ENCODE peak calls at places on chromosomes 2 and 18, in seven cellular contexts. A, G, Q, F, I, E and Z are unnamed samples.

GRCh38 chr2:223860809-223861738 is 23.7 kb upstream of the AP1S3 start:
- DNase-seq in A (no peak), G (peak; percentile 82), Q (peak; percentile 97), F (no peak), I (no peak), E (no peak), Z (no peak)

GRCh38 chr2:54657664-54658083 is 65.8 kb upstream of the EML6 start:
- DNase-seq in A (peak; percentile 71), G (peak; percentile 23), Q (peak; percentile 62), F (peak; percentile 62), I (no peak), E (peak; percentile 65), Z (peak; percentile 58)

GRCh38 chr2:191165190-191165643 is 14.4 kb upstream of the STAT4 start:
- DNase-seq in A (no peak), G (peak; percentile 36), Q (peak; percentile 23), F (peak; percentile 5), I (no peak), E (no peak), Z (peak; percentile 45)

GRCh38 chr2:133598769-133599168 is 30.5 kb upstream of the NCKAP5 start:
- DNase-seq in A (no peak), G (no peak), Q (no peak), F (no peak), I (no peak), E (no peak), Z (no peak)

GRCh38 chr2:239801404-239802100 is 223.6 kb downstream of the NDUFA10 start:
- DNase-seq in A (no peak), G (no peak), Q (no peak), F (no peak), I (no peak), E (no peak), Z (no peak)

GRCh38 chr2:49068613-49069012 is 85.7 kb downstream of the FSHR start:
- DNase-seq in A (no peak), G (no peak), Q (no peak), F (no peak), I (no peak), E (no peak), Z (no peak)

GRCh38 chr2:105697781-105698449 is 46.8 kb upstream of the NCK2 start:
- DNase-seq in A (no peak), G (no peak), Q (peak; percentile 71), F (no peak), I (no peak), E (peak; percentile 29), Z (no peak)

GRCh38 chr2:160433466-160434172 is 60.0 kb downstream of the RBMS1 start:
- DNase-seq in A (no peak), G (no peak), Q (no peak), F (no peak), I (no peak), E (no peak), Z (no peak)

GRCh38 chr2:86778957-86779356 is 11.8 kb downstream of the CD8A start:
- DNase-seq in A (no peak), G (no peak), Q (no peak), F (no peak), I (no peak), E (no peak), Z (no peak)

GRCh38 chr2:223896751-223897320 is 48.3 kb downstream of the WDFY1 start:
- DNase-seq in A (no peak), G (no peak), Q (no peak), F (no peak), I (peak; percentile 89), E (no peak), Z (no peak)

GRCh38 chr2:85584857-85585780 is 888 bp downstream of the VAMP5 start:
- DNase-seq in A (no peak), G (no peak), Q (peak; percentile 96), F (peak; percentile 75), I (no peak), E (no peak), Z (no peak)

GRCh38 chr2:239602290-239603282 is 201.8 kb upstream of the HDAC4 start:
- DNase-seq in A (no peak), G (no peak), Q (no peak), F (no peak), I (no peak), E (no peak), Z (no peak)

GRCh38 chr2:42042956-42043355 is 4.9 kb upstream of the PKDCC start:
- DNase-seq in A (no peak), G (no peak), Q (no peak), F (no peak), I (no peak), E (no peak), Z (no peak)

GRCh38 chr2:14577843-14578242 is 54.7 kb upstream of the LRATD1 start:
- DNase-seq in A (no peak), G (no peak), Q (no peak), F (no peak), I (no peak), E (no peak), Z (no peak)

GRCh38 chr2:71950256-71951066 is 197.2 kb downstream of the CYP26B1 start:
- DNase-seq in A (no peak), G (no peak), Q (no peak), F (no peak), I (no peak), E (no peak), Z (no peak)

GRCh38 chr2:196324212-196324611 is 152.8 kb upstream of the STK17B start:
- DNase-seq in A (no peak), G (no peak), Q (no peak), F (peak; percentile 9), I (no peak), E (no peak), Z (no peak)

GRCh38 chr18:14221689-14222088 is 89.5 kb upstream of the ZNF519 start:
- DNase-seq in A (no peak), G (no peak), Q (no peak), F (no peak), I (no peak), E (no peak), Z (peak; percentile 2)

GRCh38 chr2:86295071-86295470 is 42.4 kb downstream of the REEP1 start:
- DNase-seq in A (no peak), G (no peak), Q (no peak), F (no peak), I (no peak), E (no peak), Z (no peak)

GRCh38 chr2:101474752-101475384 is at the start of gene RFX8:
- DNase-seq in A (peak; percentile 23), G (no peak), Q (peak; percentile 53), F (no peak), I (no peak), E (peak; percentile 57), Z (no peak)
- TF ChIP-seq SP1 in A (no peak), G (no peak), Q (no peak), F (no peak), I (no peak), E (no peak), Z (no peak)

DNA sequence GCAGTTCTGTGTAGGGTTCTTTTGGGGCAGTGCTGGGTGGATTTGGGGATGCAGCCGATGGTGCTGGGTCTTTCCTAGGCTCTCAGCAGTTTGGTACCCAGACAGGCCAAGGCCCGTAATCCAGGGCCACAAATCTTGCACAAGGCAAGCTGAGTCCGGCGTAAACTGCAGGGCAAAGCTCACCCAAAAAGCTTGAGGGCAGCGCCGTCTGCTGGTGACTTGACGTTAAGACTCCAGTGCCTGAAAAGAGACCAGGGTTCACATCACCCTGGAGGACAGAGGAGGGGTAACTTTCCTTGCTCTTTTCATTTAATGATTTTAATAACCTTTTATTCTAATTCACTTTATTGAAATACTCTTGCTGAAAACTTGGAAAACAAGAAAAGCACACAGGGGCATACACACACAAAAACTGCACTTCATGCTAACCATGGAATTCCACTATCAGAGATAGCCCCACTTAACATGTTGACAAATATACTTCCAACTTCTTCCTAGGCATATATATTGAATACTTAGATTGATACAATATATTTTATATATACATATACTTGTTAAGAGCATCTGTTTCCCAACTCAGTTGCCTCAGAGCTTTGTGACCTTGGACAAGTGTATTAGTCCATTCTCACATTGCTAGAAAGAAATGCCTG is 38.9 kb downstream of the CNGA3 start:
- DNase-seq in A (peak; percentile 87), G (peak; percentile 60), Q (peak; percentile 79), F (peak; percentile 83), I (peak; percentile 11), E (peak; percentile 89), Z (peak; percentile 84)
- TF ChIP-seq SP1 in A (no peak), G (no peak), Q (no peak), F (no peak), I (no peak), E (no peak), Z (no peak)

DNA sequence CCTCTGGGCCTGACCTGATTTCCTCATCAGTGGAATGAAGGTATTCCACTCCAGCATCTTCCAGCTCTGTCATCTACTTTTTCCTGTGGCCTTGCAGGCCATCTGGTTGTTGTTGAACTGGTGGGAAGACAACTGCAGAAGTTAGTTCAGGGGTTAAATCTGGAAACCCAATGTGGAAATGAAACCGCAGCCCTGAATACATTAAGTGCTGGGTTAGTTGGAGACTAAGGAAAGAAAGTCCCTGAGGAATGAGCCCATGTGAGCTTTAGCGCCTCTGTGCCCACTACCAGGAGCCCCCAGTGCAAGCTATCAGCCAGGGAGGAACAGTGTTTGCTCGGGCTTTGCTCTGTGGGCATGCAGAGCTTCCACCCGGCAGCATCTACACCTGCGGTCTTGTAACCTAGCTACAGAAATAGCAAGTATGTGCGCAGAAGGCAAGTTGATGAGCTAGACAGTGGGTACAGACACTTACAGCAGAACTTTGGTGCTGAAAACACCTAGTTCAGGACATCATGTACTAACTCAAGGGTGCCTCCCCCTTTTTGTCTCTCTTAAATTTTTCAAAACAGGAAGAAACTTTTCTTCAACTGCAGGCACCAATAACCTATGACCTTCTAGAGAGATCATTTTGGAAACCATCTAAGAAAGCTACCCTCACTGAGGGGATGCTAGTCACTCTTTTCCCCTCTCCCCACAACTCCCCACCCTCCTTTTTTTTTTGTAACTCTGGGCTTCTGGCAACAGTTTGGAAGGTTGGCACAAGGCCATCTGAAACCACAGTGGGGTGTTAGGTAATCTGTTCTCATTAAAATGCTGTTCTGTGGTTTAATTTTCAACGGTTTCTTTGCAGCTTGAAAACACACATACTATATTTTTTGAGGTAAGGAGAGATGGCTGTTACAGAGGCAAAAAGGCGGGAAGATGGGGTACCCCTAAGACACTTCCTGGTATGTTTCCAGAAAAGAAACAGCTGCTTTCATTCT is 18.3 kb upstream of the CXCR4 start:
- DNase-seq in A (no peak), G (no peak), Q (no peak), F (no peak), I (no peak), E (no peak), Z (no peak)
- TF ChIP-seq SP1 in A (no peak), G (no peak), Q (no peak), F (no peak), I (no peak), E (no peak), Z (no peak)

DNA sequence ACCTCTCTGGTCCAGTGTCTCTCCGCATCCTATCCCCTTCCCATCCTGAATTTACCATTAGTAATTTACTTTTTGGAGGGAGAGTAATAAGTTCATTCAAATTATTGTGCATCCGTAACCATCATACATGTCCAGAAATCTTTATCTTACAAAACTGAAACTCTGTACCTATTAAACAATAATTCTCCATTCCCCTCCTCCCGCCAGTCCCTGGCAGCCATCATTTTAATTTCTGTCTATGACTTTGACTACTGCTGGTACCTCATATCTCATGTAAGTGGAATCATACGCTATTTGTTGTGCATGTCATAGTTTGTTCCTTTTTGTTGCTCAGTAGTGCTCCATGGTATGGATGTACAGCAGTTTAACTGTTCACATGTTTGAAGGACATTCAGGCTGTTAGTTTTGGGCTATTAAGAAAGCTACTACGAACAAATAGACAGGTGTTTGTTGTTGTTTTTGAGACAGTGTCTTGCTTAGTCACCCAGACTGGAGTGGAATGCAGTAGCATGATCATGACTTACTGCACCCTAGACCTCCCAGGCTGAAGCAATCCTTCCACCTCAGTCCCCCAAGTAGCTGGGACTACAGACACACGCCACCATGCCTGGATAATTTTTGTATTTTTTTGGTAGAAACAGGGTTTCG is 2.0 kb downstream of the LIMS1 start:
- DNase-seq in A (no peak), G (no peak), Q (peak; percentile 50), F (peak; percentile 48), I (no peak), E (no peak), Z (no peak)
- TF ChIP-seq SP1 in A (no peak), G (no peak), Q (no peak), F (no peak), I (no peak), E (no peak), Z (no peak)

GRCh38 chr18:21741511-21742322 is 1.1 kb downstream of the MIB1 start:
- DNase-seq in A (peak; percentile 35), G (no peak), Q (no peak), F (peak; percentile 19), I (no peak), E (peak; percentile 63), Z (peak; percentile 19)
- TF ChIP-seq SP1 in A (no peak), G (no peak), Q (no peak), F (no peak), I (no peak), E (no peak), Z (no peak)